ENCODE peak calls at places on chromosomes 1 and 21, in four cellular contexts. S, D, M and P are unnamed samples.

GRCh38 chr1:35519432-35519831 is 37.8 kb downstream of the KIAA0319L start:
- DNase-seq in D (no peak), S (no peak), M (no peak), P (no peak)

GRCh38 chr1:86472165-86472564 is 3.4 kb downstream of the CLCA1 start:
- DNase-seq in D (no peak), M (no peak), S (no peak), P (no peak)

GRCh38 chr1:147892216-147892615 is 10.4 kb upstream of the GJA8 start:
- DNase-seq in D (no peak), S (no peak), M (no peak), P (no peak)

GRCh38 chr1:85452859-85453430 is 12.0 kb downstream of the DDAH1 start:
- DNase-seq in M (no peak), D (no peak), S (no peak), P (no peak)

GRCh38 chr1:14292533-14292932 is 306.0 kb upstream of the KAZN start:
- DNase-seq in S (no peak), M (no peak), D (no peak), P (no peak)

GRCh38 chr1:235450433-235450832 is 53.8 kb downstream of the B3GALNT2 start:
- DNase-seq in S (no peak), D (no peak), M (no peak), P (no peak)

GRCh38 chr1:15430787-15431570 is 7.3 kb upstream of the CTRC start:
- DNase-seq in S (peak), D (peak), M (no peak), P (peak)

GRCh38 chr21:35249636-35250035 is 200.5 kb upstream of the RUNX1 start:
- DNase-seq in D (no peak), M (no peak), S (no peak), P (no peak)

GRCh38 chr1:33420870-33421775 is 9.8 kb downstream of the PHC2 start:
- DNase-seq in D (no peak), M (no peak), S (no peak), P (no peak)

DNA sequence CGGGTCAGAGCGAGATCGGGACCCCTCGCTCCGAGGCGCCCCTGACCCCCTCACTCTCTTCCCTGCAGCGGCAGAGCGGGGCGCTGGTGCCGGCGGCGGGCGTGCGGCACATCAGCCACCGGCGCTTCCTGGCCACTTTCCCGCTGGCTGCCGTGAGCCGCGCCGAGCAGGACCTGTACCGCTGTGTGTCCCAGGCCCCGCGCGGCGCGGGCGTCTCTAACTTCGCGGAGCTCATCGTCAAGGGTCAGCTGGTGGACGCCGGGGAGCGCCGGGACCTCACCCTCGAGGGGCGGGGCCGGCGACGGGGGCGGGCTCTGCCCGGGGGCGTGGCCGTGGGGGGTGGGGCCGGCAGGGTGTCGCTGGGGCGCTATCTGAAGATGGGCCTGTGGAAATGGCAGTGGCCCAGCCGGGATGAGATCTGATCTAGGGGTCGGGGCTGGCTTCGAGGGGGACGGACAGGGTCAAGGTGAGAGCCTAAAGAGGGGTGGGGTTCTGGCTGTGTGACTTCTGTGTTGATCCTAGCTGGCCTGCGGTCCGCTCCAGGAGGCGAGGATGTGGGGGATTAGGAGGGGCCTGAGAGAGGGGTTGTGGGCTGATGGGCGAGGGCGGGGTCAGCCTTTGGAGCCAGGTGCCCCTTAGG is 23.6 kb downstream of the PTPRU start:
- DNase-seq in D (peak), S (peak), M (no peak), P (peak)
- H3K4me3 ChIP-seq in D (peak), S (peak), M (peak), P (peak)

GRCh38 chr21:46100020-46100419 is 2.1 kb downstream of the COL6A2 start:
- DNase-seq in M (no peak), S (no peak), D (peak), P (no peak)
- H3K4me3 ChIP-seq in M (peak), S (peak), D (no peak), P (peak)

GRCh38 chr1:203462143-203462542 is 13.5 kb upstream of the PRELP start:
- DNase-seq in M (no peak), S (no peak), D (no peak), P (no peak)

GRCh38 chr1:203459671-203460201 is 15.9 kb upstream of the PRELP start:
- DNase-seq in D (no peak), M (no peak), S (no peak), P (no peak)

GRCh38 chr1:203463469-203464062 is 12.0 kb upstream of the PRELP start:
- DNase-seq in S (no peak), D (no peak), M (no peak), P (no peak)

GRCh38 chr1:203462878-203463277 is 12.7 kb upstream of the PRELP start:
- DNase-seq in S (peak), M (peak), D (peak), P (no peak)

GRCh38 chr1:203461717-203462116 is 13.9 kb upstream of the PRELP start:
- DNase-seq in M (no peak), D (no peak), S (no peak), P (no peak)
- H3K4me3 ChIP-seq in M (no peak), D (no peak), S (no peak), P (no peak)

DNA sequence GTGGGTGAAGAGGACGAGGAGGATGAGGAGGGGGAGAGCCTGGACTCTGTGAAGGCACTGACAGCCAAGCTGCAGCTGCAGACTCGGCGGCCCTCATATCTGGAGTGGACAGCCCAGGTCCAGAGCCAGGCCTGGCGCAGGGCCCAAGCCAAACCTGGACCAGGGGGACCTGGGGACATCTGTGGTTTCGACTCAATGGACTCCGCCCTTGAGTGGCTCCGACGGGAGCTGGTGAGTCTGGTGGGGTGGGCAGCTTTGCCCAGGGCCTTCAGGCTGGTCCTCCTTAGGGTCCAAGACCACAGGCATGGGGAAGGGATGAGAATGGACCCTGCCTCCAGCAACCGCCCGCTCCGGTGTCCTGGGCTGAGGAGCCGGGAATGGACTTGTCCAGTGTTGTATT is 430 bp downstream of the FAM167B start:
- DNase-seq in S (peak), M (no peak), D (no peak), P (no peak)
- H3K4me3 ChIP-seq in S (peak), M (no peak), D (no peak), P (no peak)

GRCh38 chr1:206514821-206515387 is 7.6 kb downstream of the RASSF5 start:
- DNase-seq in M (no peak), S (no peak), D (no peak), P (no peak)

GRCh38 chr1:206518743-206519142 is 11.4 kb downstream of the RASSF5 start:
- DNase-seq in D (peak), S (no peak), M (no peak), P (no peak)

GRCh38 chr1:206521002-206521585 is 13.8 kb downstream of the RASSF5 start:
- DNase-seq in S (no peak), M (no peak), D (peak), P (no peak)

GRCh38 chr1:206518206-206518605 is 10.9 kb downstream of the RASSF5 start:
- DNase-seq in D (peak), S (peak), M (no peak), P (no peak)

DNA sequence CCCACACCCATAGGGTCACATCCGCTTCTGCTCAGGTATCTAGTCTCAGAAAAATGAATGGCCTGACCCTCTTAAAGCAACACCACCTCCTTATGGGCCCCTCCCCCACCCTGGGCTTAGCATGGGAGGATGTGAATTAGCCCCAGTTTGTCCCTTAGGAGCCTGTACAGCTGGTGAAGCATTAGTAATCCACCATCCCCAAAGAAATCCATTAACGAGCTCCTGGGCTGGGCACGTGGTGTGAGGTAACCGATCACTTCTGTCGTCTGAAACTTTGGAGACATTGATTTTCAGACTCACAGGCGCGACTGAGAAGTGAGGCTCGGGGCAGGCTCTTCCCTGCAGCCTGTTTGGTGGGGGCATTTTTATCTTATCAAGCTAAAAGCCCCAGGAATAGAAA is 10.5 kb downstream of the RASSF5 start:
- DNase-seq in D (peak), S (peak), M (no peak), P (no peak)
- H3K4me3 ChIP-seq in D (no peak), S (no peak), M (no peak), P (no peak)

DNA sequence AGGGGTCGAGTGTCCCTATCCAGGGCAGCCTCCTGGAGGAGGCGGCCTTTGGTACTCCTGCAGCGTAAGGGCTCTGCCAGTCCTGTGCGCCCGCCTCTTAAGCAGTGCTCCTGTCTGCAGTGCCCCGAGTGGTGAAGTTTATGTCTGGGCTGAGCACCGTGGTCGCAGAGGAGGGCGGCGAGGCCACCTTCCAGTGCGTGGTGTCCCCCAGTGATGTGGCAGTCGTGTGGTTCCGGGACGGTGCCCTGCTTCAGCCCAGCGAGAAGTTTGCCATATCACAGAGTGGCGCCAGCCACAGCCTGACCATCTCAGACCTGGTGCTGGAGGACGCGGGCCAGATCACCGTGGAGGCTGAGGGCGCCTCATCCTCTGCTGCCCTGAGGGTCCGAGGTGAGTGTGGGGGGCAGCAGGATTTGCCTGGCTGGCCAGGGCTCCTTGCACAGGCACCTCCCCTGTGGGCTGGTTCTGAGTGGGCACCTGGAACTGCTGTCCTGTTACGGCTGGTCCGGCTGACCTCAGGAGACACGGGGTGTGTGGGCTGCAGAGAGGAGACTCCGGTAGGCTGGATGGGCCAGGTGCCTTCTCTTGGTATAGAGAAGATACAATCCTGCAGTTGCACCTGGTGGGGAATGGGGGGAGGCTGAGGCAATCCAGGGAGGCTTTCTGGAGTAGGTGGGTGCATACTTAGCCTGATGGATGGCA is 66.8 kb downstream of the OBSCN start:
- DNase-seq in M (no peak), S (peak), D (peak), P (no peak)
- H3K4me3 ChIP-seq in M (no peak), S (peak), D (no peak), P (no peak)

GRCh38 chr21:46226920-46227599 is 1.5 kb downstream of the LSS start:
- DNase-seq in D (peak), M (peak), S (no peak), P (no peak)
- H3K4me3 ChIP-seq in D (peak), M (peak), S (peak), P (peak)

GRCh38 chr1:226882631-226883409 is 12.4 kb downstream of the PSEN2 start:
- DNase-seq in M (no peak), D (no peak), S (no peak), P (no peak)
- H3K4me3 ChIP-seq in M (no peak), D (no peak), S (no peak), P (peak)